ENCODE peak calls at places on chromosomes 4 and X, in nine cellular contexts. C is GM19239; Y is activated CD8-positive, alpha-beta memory T cell treated with anti-CD3 and anti-CD28 coated beads, Interleukin-2, amount 50 U/mL, for 48 hours; L is tibial artery; U is pancreas; K is NCI-H2227 treated with DMSO at 0.1 percent for 48 hours; Z is NCI-H774; B is cardiac muscle cell; F is nucleus accumbens. H is an unnamed sample.

GRCh38 chrX:44415639-44416386 is 72.3 kb upstream of the EFHC2 start:
- DNase-seq in C (no peak), Y (no peak), L (no peak), U (peak), K (no peak), Z (no peak), B (no peak), F (no peak), H (no peak)

GRCh38 chr4:80069837-80070788 is 2.9 kb downstream of the ANTXR2 start:
- DNase-seq in C (no peak), Y (no peak), L (no peak), U (no peak), K (no peak), Z (no peak), B (peak), F (no peak), H (no peak)

GRCh38 chr4:2673157-2673556 is 83.0 kb downstream of the TNIP2 start:
- DNase-seq in C (no peak), Y (no peak), L (no peak), U (no peak), K (no peak), Z (no peak), B (no peak), F (no peak), H (no peak)

GRCh38 chr4:161850631-161851030 is 313.2 kb downstream of the FSTL5 start:
- DNase-seq in C (no peak), Y (no peak), L (no peak), U (no peak), K (no peak), Z (no peak), B (no peak), F (no peak), H (no peak)

GRCh38 chr4:178165251-178165650 is 723.0 kb upstream of the AGA start:
- DNase-seq in C (no peak), Y (no peak), L (no peak), U (no peak), K (no peak), Z (no peak), B (no peak), F (no peak), H (no peak)

GRCh38 chr4:51895158-51895557 is 52.2 kb downstream of the DCUN1D4 start:
- DNase-seq in C (peak), Y (no peak), L (no peak), U (no peak), K (no peak), Z (no peak), B (no peak), F (no peak), H (no peak)

GRCh38 chrX:64894454-64895038 is 81.7 kb downstream of the ZC4H2 start:
- DNase-seq in C (peak), Y (peak), L (no peak), U (no peak), K (no peak), Z (no peak), B (no peak), F (no peak), H (no peak)

GRCh38 chr4:37631551-37631950 is 54.6 kb downstream of the RELL1 start:
- DNase-seq in C (no peak), Y (no peak), L (no peak), U (no peak), K (no peak), Z (no peak), B (peak), F (no peak), H (no peak)

GRCh38 chrX:39073131-39073530 is 271.9 kb downstream of the MID1IP1 start:
- DNase-seq in C (no peak), Y (no peak), L (no peak), U (no peak), K (no peak), Z (no peak), B (no peak), F (no peak), H (no peak)

GRCh38 chr4:61922766-61923165 is 722.6 kb downstream of the ADGRL3 start:
- DNase-seq in C (no peak), Y (no peak), L (no peak), U (no peak), K (no peak), Z (no peak), B (no peak), F (no peak), H (no peak)

GRCh38 chrX:136447968-136448367 is 39.8 kb upstream of the BRS3 start:
- DNase-seq in C (no peak), Y (no peak), L (no peak), U (no peak), K (no peak), Z (no peak), B (no peak), F (no peak), H (no peak)

GRCh38 chr4:142614621-142615323 is 231.3 kb downstream of the INPP4B start:
- DNase-seq in C (no peak), Y (no peak), L (no peak), U (no peak), K (no peak), Z (no peak), B (no peak), F (no peak), H (no peak)

GRCh38 chr4:140305053-140305452 is 68.4 kb upstream of the SCOC start:
- DNase-seq in C (no peak), Y (no peak), L (no peak), U (no peak), K (no peak), Z (no peak), B (no peak), F (no peak), H (no peak)

H was measured in substantia nigra.